ENCODE peak calls at places on chromosomes 1 and 21, in nine cellular contexts. J, I, P, M, C, U, K, S and X are unnamed samples.

GRCh38 chr1:78691995-78692747 is 42.5 kb downstream of the IFI44 start:
- DNase-seq in I (no peak), J (no peak), K (peak), P (no peak), M (peak), U (no peak), S (no peak), C (no peak), X (peak)

GRCh38 chr1:54424398-54424797 is 18.2 kb upstream of the SSBP3 start:
- DNase-seq in K (no peak), M (no peak), C (no peak), P (no peak), U (no peak), J (no peak), I (no peak), S (no peak), X (no peak)

GRCh38 chr1:10867914-10868598 is 71.6 kb upstream of the CASZ1 start:
- DNase-seq in J (no peak), C (no peak), M (no peak), U (no peak), I (no peak), P (no peak), K (no peak), S (no peak), X (no peak)

GRCh38 chr21:36156339-36156814 is 247 bp upstream of the DOP1B start:
- DNase-seq in J (peak), K (peak), I (peak), C (peak), S (peak), P (peak), U (peak), M (peak), X (peak)

GRCh38 chr1:2894381-2895041 is 93.0 kb upstream of the TTC34 start:
- DNase-seq in P (no peak), S (no peak), I (no peak), J (no peak), K (no peak), C (peak), U (no peak), M (no peak), X (no peak)

GRCh38 chr1:14994148-14994547 is 159.4 kb upstream of the TMEM51 start:
- DNase-seq in K (no peak), I (no peak), M (no peak), C (no peak), J (no peak), U (no peak), S (no peak), P (no peak), X (no peak)

GRCh38 chr1:111251570-111251969 is 24.1 kb downstream of the CHI3L2 start:
- DNase-seq in K (no peak), U (no peak), M (no peak), I (no peak), C (peak), J (no peak), S (no peak), P (no peak), X (no peak)

GRCh38 chr1:209710098-209710497 is 5.5 kb downstream of the HSD11B1 start:
- DNase-seq in I (no peak), U (no peak), J (no peak), M (peak), P (no peak), S (no peak), C (peak), K (peak), X (peak)

GRCh38 chr1:188709146-188709545 is 1768.5 kb downstream of the BRINP3 start:
- DNase-seq in I (no peak), P (peak), U (no peak), J (no peak), C (no peak), S (no peak), K (no peak), M (no peak), X (no peak)

GRCh38 chr1:151309851-151310323 is 17.3 kb downstream of the PI4KB start:
- DNase-seq in K (peak), U (no peak), C (no peak), M (peak), J (no peak), I (no peak), P (no peak), S (no peak), X (peak)

GRCh38 chr1:7407547-7407895 is 363.6 kb upstream of the VAMP3 start:
- DNase-seq in U (no peak), P (no peak), S (no peak), K (no peak), J (no peak), I (no peak), C (no peak), M (no peak), X (no peak)

GRCh38 chr1:203340112-203340804 is 10.7 kb downstream of the FMOD start:
- DNase-seq in J (no peak), C (peak), I (peak), K (peak), M (peak), P (peak), U (no peak), S (no peak), X (peak)

GRCh38 chr1:211783897-211784296 is 46.7 kb downstream of the LPGAT1 start:
- DNase-seq in P (no peak), K (no peak), J (no peak), C (peak), S (no peak), U (no peak), M (no peak), I (no peak), X (no peak)

GRCh38 chr1:164756741-164757140 is 197.8 kb downstream of the PBX1 start:
- DNase-seq in C (no peak), U (no peak), J (no peak), K (no peak), S (no peak), I (no peak), M (no peak), P (no peak), X (no peak)

GRCh38 chr1:184860535-184860934 is 105.9 kb upstream of the EDEM3 start:
- DNase-seq in J (no peak), K (no peak), S (no peak), U (no peak), M (peak), P (no peak), I (no peak), C (no peak), X (no peak)

GRCh38 chr1:151290709-151291303 is 8.7 kb downstream of the ZNF687 start:
- DNase-seq in I (no peak), S (no peak), P (no peak), C (no peak), M (no peak), J (no peak), U (no peak), K (no peak), X (no peak)

GRCh38 chr1:5502310-5503194 is 489.7 kb downstream of the NPHP4 start:
- DNase-seq in S (no peak), P (no peak), C (no peak), U (no peak), J (no peak), I (no peak), K (no peak), M (no peak), X (no peak)

GRCh38 chr1:154752273-154753030 is 117.6 kb downstream of the KCNN3 start:
- DNase-seq in S (no peak), M (no peak), J (no peak), P (no peak), K (no peak), I (no peak), C (no peak), U (no peak), X (no peak)

GRCh38 chr1:242556276-242556675 is 31.8 kb upstream of the PLD5 start:
- DNase-seq in K (peak), S (no peak), U (no peak), P (no peak), J (no peak), I (no peak), C (no peak), M (no peak), X (no peak)

GRCh38 chr21:38170705-38171682 is 85.8 kb upstream of the KCNJ15 start:
- DNase-seq in U (no peak), J (no peak), P (no peak), K (peak), I (no peak), M (peak), S (no peak), C (no peak), X (no peak)

GRCh38 chr1:25487628-25488027 is 55.8 kb upstream of the LDLRAP1 start:
- DNase-seq in S (no peak), I (no peak), C (peak), P (no peak), M (no peak), K (no peak), U (no peak), J (no peak), X (peak)

GRCh38 chr1:168155910-168156309 is 19.2 kb upstream of the GPR161 start:
- DNase-seq in S (no peak), K (no peak), J (no peak), C (no peak), U (no peak), M (no peak), I (no peak), P (no peak), X (no peak)

GRCh38 chr1:168145184-168146159 is 8.7 kb upstream of the GPR161 start:
- DNase-seq in C (peak), J (peak), U (peak), I (peak), K (peak), P (peak), S (no peak), M (peak), X (peak)

GRCh38 chr1:18936471-18936813 is 20.0 kb downstream of the IFFO2 start:
- DNase-seq in S (no peak), C (no peak), K (no peak), P (no peak), J (no peak), I (no peak), U (no peak), M (no peak), X (no peak)

GRCh38 chr1:91406773-91407389 is 2.2 kb upstream of the HFM1 start:
- DNase-seq in C (no peak), K (no peak), P (no peak), J (no peak), U (no peak), I (no peak), M (no peak), S (no peak), X (peak)

GRCh38 chr1:232274236-232274855 is 355.6 kb downstream of the SIPA1L2 start:
- DNase-seq in P (no peak), S (no peak), C (no peak), K (no peak), J (no peak), I (no peak), U (no peak), M (no peak), X (no peak)

GRCh38 chr1:36463404-36463772 is 796 bp downstream of the MRPS15 start:
- DNase-seq in M (no peak), I (no peak), P (no peak), C (no peak), K (no peak), U (no peak), J (no peak), S (no peak), X (no peak)

GRCh38 chr1:24206516-24207394 is 19.7 kb upstream of the IFNLR1 start:
- DNase-seq in S (no peak), U (no peak), K (no peak), J (no peak), M (no peak), C (no peak), I (no peak), P (no peak), X (no peak)

GRCh38 chr1:93845554-93846150 is 33.4 kb downstream of the DNTTIP2 start:
- DNase-seq in U (no peak), K (peak), C (peak), M (peak), J (no peak), I (peak), S (no peak), P (no peak), X (peak)

GRCh38 chr1:44609412-44609767 is 64.9 kb downstream of the TMEM53 start:
- DNase-seq in K (peak), P (no peak), M (peak), J (no peak), U (no peak), S (no peak), C (peak), I (no peak), X (peak)

GRCh38 chr1:160550572-160551034 is 27.5 kb upstream of the SLAMF6 start:
- DNase-seq in S (no peak), K (no peak), I (no peak), J (no peak), C (peak), M (no peak), U (no peak), P (no peak), X (no peak)

GRCh38 chr1:206828061-206828460 is 37.4 kb upstream of the IL20 start:
- DNase-seq in S (no peak), I (no peak), U (no peak), M (no peak), K (no peak), J (no peak), C (no peak), P (no peak), X (no peak)

GRCh38 chr1:68994096-68994495 is 497.2 kb upstream of the DEPDC1 start:
- DNase-seq in I (no peak), U (no peak), K (no peak), S (no peak), M (no peak), J (no peak), P (no peak), C (no peak), X (no peak)

GRCh38 chr1:40838045-40838979 is 23.9 kb downstream of the CITED4 start:
- DNase-seq in U (no peak), J (no peak), I (no peak), K (no peak), S (no peak), P (no peak), M (no peak), C (no peak), X (no peak)

GRCh38 chr1:186740324-186740723 is 60.1 kb upstream of the PTGS2 start:
- DNase-seq in K (no peak), J (no peak), S (no peak), M (no peak), U (no peak), C (peak), P (no peak), I (no peak), X (no peak)

GRCh38 chr1:233790662-233791371 is 113.7 kb upstream of the SLC35F3 start:
- DNase-seq in P (peak), J (peak), K (peak), I (peak), U (no peak), C (peak), M (peak), S (peak), X (peak)

GRCh38 chr1:31752952-31753351 is 11.2 kb downstream of the ADGRB2 start:
- DNase-seq in I (no peak), C (no peak), M (no peak), K (no peak), J (no peak), S (no peak), U (no peak), P (no peak), X (no peak)

GRCh38 chr1:22662318-22662717 is 9.3 kb downstream of the C1QB start:
- DNase-seq in J (no peak), C (peak), S (no peak), I (no peak), K (peak), P (no peak), U (no peak), M (no peak), X (no peak)